ENCODE peak calls at places on chromosomes 2 and 18, in seven cellular contexts. W, F, E, K, P, R and G are unnamed samples.

GRCh38 chr2:17621781-17622180 is 81.3 kb downstream of the VSNL1 start:
- DNase-seq in E (no peak), R (no peak), W (no peak), P (no peak), K (no peak), F (peak), G (no peak)

GRCh38 chr2:218884519-218884918 is 3.9 kb downstream of the WNT10A start:
- DNase-seq in R (no peak), K (no peak), F (no peak), P (no peak), W (no peak), E (no peak), G (no peak)

GRCh38 chr2:221822416-221822815 is 250.3 kb upstream of the EPHA4 start:
- DNase-seq in E (no peak), P (no peak), W (no peak), F (peak), R (no peak), K (no peak), G (no peak)

GRCh38 chr2:226427538-226428307 is 371.9 kb downstream of the IRS1 start:
- DNase-seq in P (no peak), K (no peak), F (peak), E (no peak), W (no peak), R (no peak), G (no peak)

GRCh38 chr2:146239392-146240135 is 1605.3 kb upstream of the ACVR2A start:
- DNase-seq in W (no peak), E (no peak), R (no peak), F (peak), K (no peak), P (no peak), G (no peak)

GRCh38 chr2:130372055-130372832 is 16.4 kb downstream of the PTPN18 start:
- DNase-seq in K (peak), F (peak), P (peak), W (peak), R (peak), E (peak), G (peak)

GRCh38 chr18:21484851-21485636 is 115.5 kb downstream of the ESCO1 start:
- DNase-seq in K (no peak), W (no peak), R (peak), P (no peak), E (no peak), F (peak), G (no peak)

GRCh38 chr18:1559563-1559962 is 654.9 kb downstream of the ADCYAP1 start:
- DNase-seq in R (no peak), F (no peak), E (no peak), K (no peak), P (no peak), W (no peak), G (no peak)

GRCh38 chr2:101341901-101342624 is 33.6 kb upstream of the RNF149 start:
- DNase-seq in R (peak), E (peak), P (peak), K (peak), W (peak), F (peak), G (peak)

GRCh38 chr2:43251171-43251731 is 24.8 kb upstream of the ZFP36L2 start:
- DNase-seq in P (no peak), R (no peak), K (no peak), W (no peak), E (no peak), F (peak), G (no peak)

GRCh38 chr2:98468621-98469236 is 24.1 kb downstream of the INPP4A start:
- DNase-seq in E (no peak), W (no peak), K (no peak), P (peak), R (no peak), F (peak), G (no peak)

GRCh38 chr2:160220545-160221009 is 20.5 kb upstream of the ITGB6 start:
- DNase-seq in R (no peak), E (no peak), P (no peak), W (no peak), K (no peak), F (no peak), G (no peak)

GRCh38 chr18:13264091-13264777 is 45.7 kb downstream of the LDLRAD4 start:
- DNase-seq in P (peak), R (no peak), W (peak), K (no peak), E (peak), F (peak), G (no peak)
- H3K27ac ChIP-seq in P (peak), R (no peak), W (peak), K (no peak), E (no peak), F (no peak), G (no peak)

DNA sequence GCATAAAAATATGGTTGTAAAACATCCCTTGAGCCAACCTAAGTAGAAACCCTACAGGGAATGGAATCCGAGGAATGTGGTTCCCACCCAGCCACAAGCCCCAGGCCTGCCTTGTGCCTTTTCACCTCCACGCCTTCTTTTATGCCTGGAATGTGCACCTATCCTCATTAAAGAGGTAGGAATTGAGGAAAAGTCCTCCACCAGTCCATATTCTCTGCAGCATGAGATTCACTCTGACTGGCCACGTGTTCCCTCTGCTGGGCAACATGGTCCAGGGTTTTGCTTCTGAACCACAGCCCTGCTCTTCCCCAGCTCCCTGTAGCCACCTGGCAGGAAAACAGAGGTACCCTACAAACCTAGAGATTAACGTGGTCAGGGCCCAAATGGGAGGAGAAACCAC is 787.9 kb upstream of the RAB6C start:
- DNase-seq in P (no peak), R (no peak), K (no peak), E (no peak), W (no peak), F (no peak), G (no peak)
- TF ChIP-seq CTCF in P (no peak), R (no peak), K (no peak), E (no peak), W (no peak), F (no peak), G (no peak)

GRCh38 chr2:201126308-201127127 is 10.6 kb downstream of the CFLAR start:
- DNase-seq in R (no peak), P (no peak), W (no peak), K (no peak), E (no peak), F (peak), G (no peak)
- H3K27ac ChIP-seq in R (peak), P (peak), W (peak), K (peak), E (peak), F (peak), G (peak)

GRCh38 chr2:56077352-56077915 is 106.4 kb upstream of the CCDC85A start:
- DNase-seq in P (no peak), R (peak), W (no peak), K (no peak), E (no peak), F (peak), G (no peak)
- TF ChIP-seq CTCF in P (no peak), R (peak), W (no peak), K (peak), E (peak), F (peak), G (peak)

DNA sequence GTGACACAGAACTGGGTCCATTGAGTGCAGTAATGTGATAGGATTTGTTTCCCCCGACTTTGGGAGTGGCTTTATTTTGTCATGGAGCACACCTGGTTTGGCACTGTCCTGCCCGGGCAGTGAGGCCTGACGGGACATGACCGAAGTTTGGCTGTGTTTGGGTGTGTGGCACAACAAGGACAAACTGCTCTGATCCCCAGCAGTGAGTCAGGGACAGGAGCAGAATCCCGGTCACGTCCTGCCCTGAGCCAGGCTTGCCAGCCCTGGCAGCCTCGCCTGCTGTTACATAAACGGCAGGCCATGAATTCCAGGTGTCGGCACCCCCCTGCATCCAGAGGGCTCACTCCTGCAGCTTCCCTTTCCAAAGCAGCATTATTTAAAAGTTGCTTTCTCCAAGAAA is 45.7 kb downstream of the IMPA2 start:
- DNase-seq in P (peak), F (no peak), R (no peak), W (no peak), K (peak), E (peak), G (no peak)
- H3K27ac ChIP-seq in P (no peak), F (no peak), R (no peak), W (peak), K (peak), E (peak), G (peak)

DNA sequence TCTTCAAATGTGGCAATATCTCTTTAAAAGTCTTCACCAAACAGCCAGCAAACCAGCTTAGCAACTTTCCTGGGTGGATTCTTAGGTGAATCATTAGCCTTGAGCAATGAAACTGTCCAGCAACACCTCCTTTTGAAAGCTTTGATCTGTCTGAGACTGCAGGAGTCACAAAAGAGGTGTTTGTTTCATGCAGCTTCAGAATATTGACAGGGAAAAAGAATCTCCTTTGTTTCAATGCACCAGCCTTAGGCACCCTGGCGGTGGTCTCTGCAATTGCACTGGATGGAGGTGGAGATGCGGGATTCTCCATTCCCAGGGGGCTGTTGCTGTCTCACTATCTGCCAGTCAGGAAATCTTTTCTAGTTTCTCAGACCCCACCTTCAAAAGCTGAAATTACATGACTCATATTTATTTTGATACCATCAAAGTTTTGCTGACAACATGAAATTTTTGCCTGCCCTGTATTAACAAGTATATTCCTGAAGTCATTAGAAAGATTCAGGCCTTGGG is 76.0 kb upstream of the DSG1 start:
- DNase-seq in K (no peak), E (no peak), R (peak), P (no peak), F (peak), W (no peak), G (no peak)
- TF ChIP-seq CTCF in K (peak), E (peak), R (peak), P (peak), F (peak), W (no peak), G (peak)